ENCODE peak calls at places on chromosomes 4 and X, in seven cellular contexts. S is GM23338; T is fibroblast of lung; R is psoas muscle; X is cardiac muscle cell; L is CD4-positive, alpha-beta T cell; C is AG04450. V is an unnamed sample.
A peak's percentile ranks its signal among the peaks of the same experiment; 100 is the strongest.

GRCh38 chr4:79182209-79182608 is 143.7 kb downstream of the NAA11 start:
- DNase-seq in C (no peak), X (no peak), T (no peak), L (no peak), R (no peak), S (no peak), V (no peak)

GRCh38 chr4:4659871-4660651 is 118.2 kb upstream of the STX18 start:
- DNase-seq in X (peak; percentile 89), L (no peak), R (no peak), S (no peak), T (peak; percentile 88), C (peak; percentile 74), V (no peak)

GRCh38 chrX:68175569-68175968 is 257.7 kb downstream of the OPHN1 start:
- DNase-seq in X (peak; percentile 30), R (no peak), S (no peak), L (no peak), T (peak; percentile 79), C (no peak), V (no peak)

GRCh38 chr4:103207673-103208072 is 9.5 kb upstream of the CENPE start:
- DNase-seq in C (no peak), X (no peak), R (no peak), S (peak; percentile 74), L (no peak), T (no peak), V (no peak)

GRCh38 chr4:185359767-185360446 is 35.8 kb downstream of the LRP2BP start:
- DNase-seq in L (no peak), S (no peak), T (peak; percentile 59), C (peak; percentile 30), X (peak; percentile 34), R (no peak), V (no peak)

GRCh38 chr4:54199919-54200318 is 29.2 kb upstream of the PDGFRA start:
- DNase-seq in C (no peak), X (no peak), T (no peak), R (no peak), S (no peak), L (no peak), V (no peak)

GRCh38 chr4:94304365-94304971 is 38.2 kb downstream of the HPGDS start:
- DNase-seq in T (peak; percentile 47), C (no peak), S (peak; percentile 52), X (peak; percentile 63), R (no peak), L (no peak), V (no peak)

GRCh38 chrX:153609917-153610833 is 11.2 kb upstream of the CCNQ start:
- DNase-seq in T (peak; percentile 68), L (peak; percentile 80), X (peak; percentile 75), C (peak; percentile 18), S (peak; percentile 82), R (peak; percentile 87), V (peak; percentile 75)

GRCh38 chr4:100113732-100114131 is 76.5 kb downstream of the DDIT4L start:
- DNase-seq in S (no peak), X (no peak), C (no peak), L (no peak), R (no peak), T (no peak), V (no peak)
- H3K27ac ChIP-seq in S (no peak overlapping the region), X (no peak overlapping the region), C (no peak overlapping the region), L (no peak overlapping the region), R (no peak overlapping the region), T (no peak overlapping the region), V (no peak overlapping the region)

DNA sequence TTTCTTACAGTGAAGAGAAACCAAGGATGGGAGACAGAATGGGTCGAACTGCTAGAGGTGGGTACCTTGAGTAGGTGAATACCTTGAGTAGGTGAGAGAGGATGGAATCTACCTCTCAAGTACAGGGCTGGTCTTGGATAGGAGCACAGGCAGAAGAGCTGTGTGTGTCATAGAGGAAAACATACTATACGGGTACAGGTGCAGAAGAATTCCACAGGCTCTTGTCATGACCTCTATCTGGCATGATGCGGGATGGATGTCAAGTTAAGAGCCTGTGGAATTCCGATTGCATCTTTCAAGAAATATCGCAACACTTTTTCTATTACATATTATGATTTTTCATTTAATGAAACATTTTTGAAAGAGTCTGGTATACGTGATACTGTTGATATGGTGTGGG is 18.0 kb upstream of the OCIAD1 start:
- DNase-seq in L (no peak), T (no peak), S (no peak), C (no peak), R (no peak), X (no peak), V (no peak)
- H3K27ac ChIP-seq in L (no peak overlapping the region), T (no peak overlapping the region), S (no peak overlapping the region), C (no peak overlapping the region), R (no peak overlapping the region), X (no peak overlapping the region), V (no peak overlapping the region)

GRCh38 chr4:98993419-98994071 is 2.0 kb upstream of the METAP1 start:
- DNase-seq in R (peak; percentile 48), S (no peak), T (no peak), C (no peak), L (no peak), X (no peak), V (no peak)

GRCh38 chr4:98997176-98997575 is 1.7 kb downstream of the METAP1 start:
- DNase-seq in X (no peak), C (no peak), L (no peak), R (no peak), S (no peak), T (no peak), V (no peak)

GRCh38 chr4:98994474-98995182 is 893 bp upstream of the METAP1 start:
- DNase-seq in T (no peak), X (peak; percentile 18), C (no peak), R (no peak), L (no peak), S (no peak), V (no peak)

GRCh38 chr4:98996056-98996941 is 778 bp downstream of the METAP1 start:
- DNase-seq in S (peak; percentile 31), T (peak; percentile 44), C (no peak), X (peak; percentile 39), R (no peak), L (no peak), V (no peak)

DNA sequence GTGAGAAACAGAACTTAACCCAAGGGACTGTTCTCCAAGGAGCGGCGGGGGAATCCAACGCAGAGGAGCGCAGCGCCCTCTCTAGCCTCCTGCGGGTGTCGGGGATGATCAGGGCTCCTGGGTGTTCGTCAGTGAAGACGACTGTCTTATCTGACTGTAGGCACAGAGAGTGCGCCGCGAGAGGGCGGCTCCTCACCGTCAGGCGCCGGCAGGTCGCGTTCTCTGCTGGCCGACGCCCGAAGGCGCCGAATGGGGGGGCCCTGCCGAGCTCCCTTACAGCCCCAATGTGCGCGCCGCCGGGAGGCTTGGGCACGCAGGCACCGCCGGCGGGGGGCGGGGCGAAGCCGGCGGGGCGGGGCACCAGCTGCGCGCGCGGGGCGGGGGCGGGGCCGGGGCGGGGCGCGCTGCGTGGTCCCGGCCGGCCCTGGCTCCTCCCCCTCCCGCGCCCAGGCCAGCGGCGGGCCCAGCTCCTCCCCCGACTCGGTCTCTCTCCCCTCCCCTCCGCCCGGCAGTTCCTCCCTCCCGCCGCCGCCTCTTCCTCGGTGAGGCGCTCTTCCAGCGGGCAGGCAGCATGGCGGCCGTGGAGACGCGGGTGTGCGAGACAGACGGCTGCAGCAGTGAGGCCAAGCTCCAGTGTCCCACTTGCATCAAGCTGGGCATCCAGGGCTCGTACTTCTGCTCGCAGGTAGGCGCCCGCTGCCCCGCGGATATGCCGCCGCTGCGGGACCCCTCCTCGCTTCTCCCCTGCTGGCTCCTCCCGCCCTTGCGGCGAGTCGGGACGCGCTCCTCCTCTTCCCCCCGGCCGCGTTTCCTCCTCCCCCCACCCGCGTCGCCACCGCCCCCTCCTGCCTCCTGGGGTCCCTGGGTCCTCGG is at the start of gene METAP1:
- DNase-seq in L (peak; percentile 97), T (peak; percentile 91), S (peak; percentile 96), R (peak; percentile 98), X (peak; percentile 96), C (peak; percentile 80), V (peak; percentile 97)
- H3K27ac ChIP-seq in L (peak within 1 kb of the TSS; percentile 89), T (peak within 1 kb of the TSS; percentile 77), S (peak within 1 kb of the TSS; percentile 91), R (peak within 1 kb of the TSS; percentile 94), X (peak within 1 kb of the TSS; percentile 88), C (peak within 1 kb of the TSS; percentile 77), V (peak within 1 kb of the TSS; percentile 89)

GRCh38 chr4:83010111-83010521 is 507 bp downstream of the LIN54 start:
- DNase-seq in S (peak; percentile 51), X (peak; percentile 40), T (peak; percentile 39), L (no peak), R (no peak), C (no peak), V (no peak)

GRCh38 chr4:83009529-83009928 is 1.1 kb downstream of the LIN54 start:
- DNase-seq in T (peak; percentile 43), L (no peak), S (no peak), C (no peak), X (peak; percentile 39), R (no peak), V (no peak)

GRCh38 chr4:83012631-83013419 is 2.2 kb upstream of the LIN54 start:
- DNase-seq in L (peak; percentile 96), S (peak; percentile 99), T (peak; percentile 99), C (peak; percentile 97), X (peak; percentile 99), R (peak; percentile 99), V (peak; percentile 97)

GRCh38 chr4:83011779-83012630 is 1.4 kb upstream of the LIN54 start:
- DNase-seq in L (no peak), X (no peak), R (peak; percentile 68), C (no peak), T (peak; percentile 23), S (peak; percentile 41), V (peak; percentile 66)

GRCh38 chr4:83010522-83011318 is at the start of gene LIN54:
- DNase-seq in C (no peak), T (peak; percentile 72), S (peak; percentile 73), L (peak; percentile 87), R (peak; percentile 90), X (peak; percentile 87), V (peak; percentile 92)
- H3K27ac ChIP-seq in C (peak within 1 kb of the TSS; percentile 95), T (peak within 1 kb of the TSS; percentile 96), S (no peak within 1 kb of the TSS), L (peak within 1 kb of the TSS; percentile 90), R (peak within 1 kb of the TSS; percentile 83), X (peak within 1 kb of the TSS; percentile 88), V (peak within 1 kb of the TSS; percentile 91)

GRCh38 chr4:93072292-93072691 is 756.3 kb upstream of the ATOH1 start:
- DNase-seq in X (no peak), T (no peak), R (no peak), L (no peak), S (no peak), C (no peak), V (no peak)
- H3K27ac ChIP-seq in X (no peak overlapping the region), T (no peak overlapping the region), R (no peak overlapping the region), L (no peak overlapping the region), S (no peak overlapping the region), C (no peak overlapping the region), V (no peak overlapping the region)

DNA sequence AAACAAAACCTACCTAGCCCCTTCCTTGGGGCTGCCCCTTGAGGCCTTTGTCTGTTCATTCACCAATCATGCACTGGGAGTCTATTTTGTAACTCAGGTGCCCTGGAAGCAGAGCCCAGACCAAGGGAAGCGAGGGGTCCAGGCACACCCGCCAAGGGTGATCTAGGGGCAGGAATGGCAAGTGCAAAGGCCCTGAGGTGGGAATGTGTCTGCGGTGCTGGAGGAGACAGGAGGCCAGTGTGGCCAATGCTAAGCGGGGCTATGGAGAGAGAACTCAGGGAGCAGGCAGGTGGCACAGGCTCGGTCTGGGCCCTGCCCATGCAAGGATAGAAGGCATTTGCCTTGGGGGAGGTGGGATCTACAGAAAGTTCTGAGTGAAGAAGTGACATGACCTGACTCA is 3.5 kb upstream of the SH3BP2 start:
- DNase-seq in X (no peak), S (no peak), T (no peak), R (no peak), C (no peak), L (no peak), V (peak; percentile 14)
- H3K27ac ChIP-seq in X (no peak overlapping the region), S (no peak overlapping the region), T (no peak overlapping the region), R (no peak overlapping the region), C (no peak overlapping the region), L (no peak overlapping the region), V (no peak overlapping the region)